ENCODE peak calls at places on chromosome 7, in seven cellular contexts. K is HFF-Myc; O is MM.1S; Z is tibial nerve; J is left ventricle myocardium inferior; A is CD8-positive, alpha-beta memory T cell; V is astrocyte of the cerebellum. R is an unnamed sample.

GRCh38 chr7:52431082-52431815 is 604.2 kb upstream of the POM121L12 start:
- DNase-seq in V (no peak), K (no peak), Z (no peak), J (no peak), O (no peak), A (no peak), R (no peak)

GRCh38 chr7:149741629-149742028 is 31.8 kb downstream of the ZNF467 start:
- DNase-seq in V (no peak), A (no peak), Z (no peak), J (no peak), O (peak), K (no peak), R (no peak)

GRCh38 chr7:132422502-132423101 is 153.7 kb downstream of the PLXNA4 start:
- DNase-seq in A (no peak), J (no peak), V (no peak), K (no peak), O (no peak), Z (no peak), R (no peak)

GRCh38 chr7:37354661-37355131 is 94.0 kb downstream of the ELMO1 start:
- DNase-seq in O (no peak), V (peak), K (no peak), Z (peak), A (no peak), J (peak), R (no peak)

GRCh38 chr7:34108150-34108549 is 202.8 kb downstream of the BMPER start:
- DNase-seq in A (no peak), V (no peak), K (no peak), J (no peak), O (no peak), Z (no peak), R (no peak)

GRCh38 chr7:100974021-100974420 is 4.7 kb downstream of the MUC12 start:
- DNase-seq in Z (no peak), A (no peak), J (no peak), V (no peak), K (no peak), O (no peak), R (no peak)

GRCh38 chr7:79096361-79096805 is 357.1 kb downstream of the MAGI2 start:
- DNase-seq in K (no peak), A (no peak), V (no peak), Z (no peak), O (no peak), J (no peak), R (no peak)

GRCh38 chr7:5620459-5620881 is 161.0 kb downstream of the RNF216 start:
- DNase-seq in Z (no peak), O (no peak), J (no peak), V (no peak), A (no peak), K (no peak), R (no peak)

GRCh38 chr7:81053623-81054022 is 134.8 kb upstream of the SEMA3C start:
- DNase-seq in J (no peak), K (no peak), A (no peak), V (no peak), Z (no peak), O (no peak), R (peak)

GRCh38 chr7:18889436-18889835 is 228.0 kb downstream of the TWIST1 start:
- DNase-seq in V (no peak), A (no peak), J (no peak), O (no peak), Z (no peak), K (no peak), R (no peak)

GRCh38 chr7:157676001-157676400 is 339.2 kb downstream of the DNAJB6 start:
- DNase-seq in O (no peak), Z (no peak), V (no peak), J (no peak), K (no peak), A (no peak), R (no peak)

GRCh38 chr7:29119538-29119937 is 26.8 kb downstream of the CPVL start:
- DNase-seq in Z (no peak), V (no peak), J (no peak), A (no peak), O (no peak), K (no peak), R (no peak)

GRCh38 chr7:7884855-7885254 is 83.7 kb upstream of the GLCCI1 start:
- DNase-seq in A (no peak), Z (no peak), O (no peak), J (no peak), K (no peak), V (peak), R (no peak)

GRCh38 chr7:120216947-120217346 is 56.0 kb upstream of the KCND2 start:
- DNase-seq in O (no peak), J (no peak), Z (no peak), V (no peak), A (no peak), K (no peak), R (no peak)

GRCh38 chr7:146658604-146659003 is 542.0 kb downstream of the CNTNAP2 start:
- DNase-seq in Z (no peak), J (no peak), O (no peak), V (no peak), A (no peak), K (no peak), R (no peak)

GRCh38 chr7:151673216-151673615 is 153.5 kb upstream of the RHEB start:
- DNase-seq in V (no peak), Z (no peak), J (no peak), A (no peak), K (no peak), O (no peak), R (no peak)

GRCh38 chr7:73978681-73979563 is 49.1 kb upstream of the ELN start:
- DNase-seq in A (no peak), Z (no peak), K (no peak), O (peak), V (no peak), J (no peak), R (no peak)

GRCh38 chr7:130180571-130180971 is 24.6 kb downstream of the TMEM209 start:
- DNase-seq in Z (no peak), A (no peak), O (no peak), K (no peak), V (peak), J (no peak), R (no peak)

GRCh38 chr7:97982647-97983046 is 7.3 kb downstream of the OCM2 start:
- DNase-seq in Z (no peak), J (no peak), A (no peak), V (no peak), K (no peak), O (no peak), R (no peak)

GRCh38 chr7:98399903-98400537 is 870 bp downstream of the BAIAP2L1 start:
- DNase-seq in Z (no peak), K (no peak), J (no peak), A (no peak), V (no peak), O (no peak), R (no peak)

GRCh38 chr7:94823952-94824351 is 83.4 kb upstream of the PPP1R9A start:
- DNase-seq in K (peak), J (no peak), V (peak), A (no peak), O (no peak), Z (no peak), R (no peak)

GRCh38 chr7:87414400-87415188 is 60.9 kb downstream of the ABCB4 start:
- DNase-seq in K (peak), O (no peak), Z (no peak), V (no peak), J (no peak), A (no peak), R (peak)

GRCh38 chr7:25482631-25483030 is 254.3 kb upstream of the NPVF start:
- DNase-seq in O (no peak), V (no peak), Z (no peak), K (no peak), A (no peak), J (no peak), R (no peak)

GRCh38 chr7:137940656-137941518 is 61.0 kb downstream of the CREB3L2 start:
- DNase-seq in K (no peak), A (no peak), Z (no peak), V (peak), J (no peak), O (no peak), R (no peak)

GRCh38 chr7:135238112-135238744 is 4.6 kb downstream of the STRA8 start:
- DNase-seq in K (no peak), O (no peak), Z (no peak), A (no peak), J (no peak), V (no peak), R (no peak)

GRCh38 chr7:85014936-85015335 is 171.9 kb downstream of the SEMA3D start:
- DNase-seq in K (no peak), V (no peak), O (no peak), A (no peak), Z (no peak), J (no peak), R (no peak)

GRCh38 chr7:75962607-75963382 is 31.6 kb downstream of the TMEM120A start:
- DNase-seq in V (peak), O (no peak), K (no peak), Z (no peak), J (no peak), A (no peak), R (peak)

GRCh38 chr7:137069249-137069963 is 201.0 kb downstream of the CHRM2 start:
- DNase-seq in K (no peak), O (no peak), A (no peak), Z (no peak), V (no peak), J (no peak), R (no peak)

GRCh38 chr7:27156508-27156898 is at the start of gene HOXA7:
- DNase-seq in A (no peak), J (no peak), V (no peak), O (no peak), K (no peak), Z (peak), R (no peak)

GRCh38 chr7:76356823-76357222 is 2.0 kb downstream of the YWHAG start:
- DNase-seq in A (no peak), O (no peak), J (no peak), V (no peak), Z (no peak), K (no peak), R (no peak)

GRCh38 chr7:28570970-28571288 is 158.6 kb downstream of the CREB5 start:
- DNase-seq in O (no peak), A (no peak), J (no peak), V (no peak), Z (no peak), K (no peak), R (no peak)

GRCh38 chr7:100894860-100895700 is 608 bp downstream of the ACHE start:
- DNase-seq in K (no peak), Z (peak), O (no peak), A (peak), J (peak), V (no peak), R (no peak)

DNA sequence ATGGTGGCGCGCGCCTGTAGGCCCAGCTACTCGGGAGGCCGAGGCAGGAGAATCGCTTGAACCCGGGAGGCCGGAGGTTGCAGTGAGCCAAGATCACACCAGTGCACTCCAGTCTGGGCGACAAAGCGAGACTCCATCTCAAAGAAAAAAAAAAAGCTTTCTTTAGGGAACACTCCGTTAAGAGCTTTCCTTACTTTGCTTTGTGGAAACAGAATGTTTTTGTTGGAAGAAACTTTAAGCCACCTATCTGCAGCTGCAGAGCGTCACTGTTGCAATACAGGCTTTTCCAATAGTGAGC is 641 bp upstream of the TPK1 start:
- DNase-seq in A (no peak), O (no peak), J (no peak), K (no peak), V (no peak), Z (no peak), R (no peak)
- H3K4me3 ChIP-seq in A (peak), O (peak), J (peak), K (peak), V (no peak), Z (peak), R (no peak)

GRCh38 chr7:22586806-22587180 is 86.8 kb upstream of the STEAP1B start:
- DNase-seq in J (no peak), A (no peak), Z (no peak), V (no peak), K (no peak), O (no peak), R (no peak)

GRCh38 chr7:22589641-22590141 is 89.7 kb upstream of the STEAP1B start:
- DNase-seq in J (peak), A (no peak), O (no peak), K (no peak), V (peak), Z (peak), R (no peak)

GRCh38 chr7:22586101-22586805 is 86.3 kb upstream of the STEAP1B start:
- DNase-seq in A (no peak), O (no peak), K (no peak), V (no peak), Z (no peak), J (no peak), R (no peak)

GRCh38 chr7:22587322-22587721 is 87.3 kb upstream of the STEAP1B start:
- DNase-seq in J (no peak), O (no peak), V (no peak), K (no peak), A (no peak), Z (no peak), R (no peak)

DNA sequence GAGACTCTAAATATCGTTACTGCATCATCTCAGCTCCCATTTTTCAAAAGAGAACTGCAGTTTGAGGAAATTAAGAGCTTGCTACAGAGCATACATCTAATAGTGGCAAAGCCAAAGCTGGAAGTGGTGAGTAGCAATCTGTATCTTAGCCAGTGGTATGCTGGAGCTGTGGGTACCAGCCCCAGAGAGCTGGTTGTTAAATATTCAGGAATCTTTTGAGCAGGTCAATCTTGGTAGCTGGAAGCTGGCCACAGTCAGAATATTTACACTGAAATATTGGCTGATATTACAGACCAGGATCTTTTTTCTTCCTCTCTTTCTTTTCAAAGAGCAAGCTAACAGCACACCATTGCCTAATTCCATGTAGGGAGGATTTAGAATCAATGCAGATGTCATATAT is 88.4 kb upstream of the STEAP1B start:
- DNase-seq in J (no peak), V (no peak), O (no peak), A (no peak), K (no peak), Z (no peak), R (no peak)
- H3K4me3 ChIP-seq in J (no peak), V (no peak), O (no peak), A (no peak), K (no peak), Z (no peak), R (no peak)

DNA sequence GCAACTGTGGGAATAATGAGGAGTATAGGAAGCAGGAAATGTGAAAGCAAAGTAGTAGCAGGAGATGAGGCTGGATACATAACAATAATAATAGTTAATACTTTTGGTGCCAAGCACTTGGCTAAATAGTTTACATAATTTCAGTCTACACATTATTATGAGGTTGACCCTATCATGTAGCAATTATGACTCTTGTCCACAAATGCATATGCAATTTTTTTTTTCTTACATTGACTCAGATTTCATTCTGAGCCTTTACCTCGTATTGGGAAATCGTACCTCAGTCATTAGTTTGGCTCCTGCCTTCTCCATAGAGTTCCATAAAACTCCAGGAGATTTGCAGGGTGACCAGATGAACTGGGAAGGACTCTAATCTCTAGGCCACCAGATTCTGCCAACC is 219.9 kb downstream of the SUGCT start:
- DNase-seq in Z (no peak), O (no peak), A (no peak), K (no peak), J (no peak), V (no peak), R (no peak)
- H3K4me3 ChIP-seq in Z (no peak), O (no peak), A (no peak), K (no peak), J (no peak), V (no peak), R (no peak)

GRCh38 chr7:54932818-54933543 is 85.8 kb upstream of the EGFR start:
- DNase-seq in J (peak), A (no peak), O (no peak), Z (peak), K (no peak), V (peak), R (peak)

GRCh38 chr7:54931532-54931931 is 87.3 kb upstream of the EGFR start:
- DNase-seq in V (no peak), K (no peak), A (no peak), Z (no peak), O (no peak), J (no peak), R (no peak)

GRCh38 chr7:54933610-54934009 is 85.2 kb upstream of the EGFR start:
- DNase-seq in J (no peak), Z (no peak), K (no peak), V (no peak), A (no peak), O (no peak), R (no peak)
- H3K4me3 ChIP-seq in J (peak), Z (peak), K (peak), V (peak), A (no peak), O (no peak), R (peak)

DNA sequence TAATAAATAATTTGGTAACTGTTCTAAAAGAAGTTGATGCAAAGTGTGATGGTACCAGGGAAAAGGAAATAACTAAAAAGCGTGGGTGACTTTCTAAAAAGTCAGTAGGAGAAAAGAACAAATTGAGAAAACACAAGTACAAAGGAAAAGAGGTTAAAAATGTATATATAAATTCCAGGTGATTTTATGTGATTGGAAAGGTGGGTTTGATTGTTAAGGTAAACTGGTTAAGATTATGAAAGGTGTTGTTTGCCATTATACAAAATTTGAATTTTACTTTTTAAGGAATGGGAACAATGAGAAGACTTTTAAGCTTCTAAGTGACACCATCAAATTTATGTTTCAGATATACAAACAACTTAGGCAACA is 872 bp upstream of the NDUFA5 start:
- DNase-seq in Z (no peak), K (no peak), A (no peak), J (no peak), O (no peak), V (no peak), R (no peak)
- H3K4me3 ChIP-seq in Z (peak), K (peak), A (peak), J (peak), O (peak), V (peak), R (peak)

GRCh38 chr7:22855049-22855392 is 32.4 kb upstream of the TOMM7 start:
- DNase-seq in O (no peak), K (no peak), J (no peak), V (peak), Z (no peak), A (peak), R (no peak)

GRCh38 chr7:22854158-22855048 is 31.8 kb upstream of the TOMM7 start:
- DNase-seq in J (peak), Z (peak), K (peak), V (peak), A (peak), O (peak), R (no peak)

GRCh38 chr7:22858274-22858639 is 35.6 kb upstream of the TOMM7 start:
- DNase-seq in O (no peak), Z (no peak), J (no peak), A (no peak), K (no peak), V (no peak), R (no peak)

GRCh38 chr7:22858640-22859561 is 36.3 kb upstream of the TOMM7 start:
- DNase-seq in K (peak), A (no peak), Z (no peak), O (no peak), V (peak), J (no peak), R (peak)

GRCh38 chr7:22856437-22856836 is 33.8 kb upstream of the TOMM7 start:
- DNase-seq in A (no peak), J (no peak), V (no peak), K (no peak), O (no peak), Z (no peak), R (no peak)
- H3K4me3 ChIP-seq in A (no peak), J (no peak), V (no peak), K (peak), O (no peak), Z (no peak), R (peak)

GRCh38 chr7:143405671-143406352 is 2.8 kb downstream of the EPHA1 start:
- DNase-seq in O (no peak), K (no peak), J (no peak), V (no peak), A (no peak), Z (no peak), R (no peak)
- H3K4me3 ChIP-seq in O (no peak), K (no peak), J (no peak), V (no peak), A (no peak), Z (no peak), R (no peak)

R was measured in AG04450.